ENCODE peak calls at places on chromosomes 1 and 21, in nine cellular contexts. R is neural progenitor cell, A is GM23338, X is heart right ventricle, J is endodermal cell, W is thoracic aorta, T is ovary, F is A549, Y is MM.1S. S is an unnamed sample.

GRCh38 chr1:201628490-201628889 is 89.6 kb downstream of the NAV1 start:
- DNase-seq in R (peak), A (no peak), X (peak), J (no peak), W (no peak), T (no peak), F (no peak), Y (no peak), S (no peak)

GRCh38 chr1:109249654-109250401 is 489 bp downstream of the CELSR2 start:
- DNase-seq in R (peak), A (peak), X (no peak), J (peak), W (no peak), T (no peak), F (no peak), Y (no peak), S (peak)

GRCh38 chr1:201591981-201592380 is 53.1 kb downstream of the NAV1 start:
- DNase-seq in R (no peak), A (peak), X (no peak), J (peak), W (no peak), T (no peak), F (no peak), Y (no peak), S (no peak)

GRCh38 chr1:211378844-211379243 is 52.2 kb downstream of the TRAF5 start:
- DNase-seq in R (no peak), A (no peak), X (no peak), J (no peak), W (no peak), T (no peak), F (no peak), Y (no peak), S (no peak)

GRCh38 chr1:99728494-99729235 is 37.8 kb downstream of the FRRS1 start:
- DNase-seq in R (peak), A (peak), X (peak), J (peak), W (no peak), T (no peak), F (peak), Y (no peak), S (no peak)

GRCh38 chr1:59022199-59022598 is 238.4 kb upstream of the JUN start:
- DNase-seq in R (no peak), A (no peak), X (no peak), J (no peak), W (no peak), T (no peak), F (no peak), Y (no peak), S (no peak)

GRCh38 chr1:170010443-170010842 is 64.1 kb downstream of the KIFAP3 start:
- DNase-seq in R (peak), A (peak), X (peak), J (peak), W (no peak), T (peak), F (peak), Y (peak), S (no peak)

GRCh38 chr1:72357411-72357810 is 75.1 kb upstream of the NEGR1 start:
- DNase-seq in R (no peak), A (no peak), X (no peak), J (no peak), W (no peak), T (no peak), F (no peak), Y (no peak), S (no peak)

GRCh38 chr1:42927920-42928505 is 30.7 kb downstream of the SLC2A1 start:
- DNase-seq in R (no peak), A (no peak), X (no peak), J (peak), W (no peak), T (no peak), F (no peak), Y (no peak), S (no peak)

GRCh38 chr1:44507490-44508396 is 102.7 kb downstream of the RNF220 start:
- DNase-seq in R (peak), A (peak), X (no peak), J (no peak), W (no peak), T (no peak), F (no peak), Y (no peak), S (no peak)

GRCh38 chr1:186958520-186958919 is 129.8 kb downstream of the PLA2G4A start:
- DNase-seq in R (no peak), A (no peak), X (no peak), J (no peak), W (no peak), T (no peak), F (peak), Y (no peak), S (no peak)

GRCh38 chr21:31252091-31252490 is 92.0 kb downstream of the TIAM1 start:
- DNase-seq in R (no peak), A (no peak), X (no peak), J (no peak), W (no peak), T (no peak), F (no peak), Y (no peak), S (no peak)

GRCh38 chr1:170164103-170164763 is 18.5 kb downstream of the NTMT2 start:
- DNase-seq in R (no peak), A (no peak), X (no peak), J (no peak), W (no peak), T (no peak), F (no peak), Y (no peak), S (no peak)

GRCh38 chr21:36200089-36200561 is 43.5 kb downstream of the DOP1B start:
- DNase-seq in R (no peak), A (no peak), X (no peak), J (no peak), W (no peak), T (no peak), F (no peak), Y (no peak), S (peak)

GRCh38 chr1:16920951-16921350 is 780 bp upstream of the CROCC start:
- DNase-seq in R (no peak), A (no peak), X (no peak), J (no peak), W (no peak), T (no peak), F (no peak), Y (no peak), S (no peak)

GRCh38 chr1:226185153-226186036 is 1.1 kb downstream of the ACBD3 start:
- DNase-seq in R (no peak), A (no peak), X (no peak), J (no peak), W (no peak), T (no peak), F (no peak), Y (no peak), S (no peak)

GRCh38 chr1:39632491-39633417 is 6.7 kb downstream of the HEYL start:
- DNase-seq in R (peak), A (peak), X (peak), J (peak), W (no peak), T (peak), F (no peak), Y (no peak), S (peak)

GRCh38 chr1:160374701-160375443 is 8.0 kb downstream of the NHLH1 start:
- DNase-seq in R (peak), A (peak), X (no peak), J (peak), W (no peak), T (no peak), F (no peak), Y (no peak), S (no peak)

GRCh38 chr1:241696172-241696814 is 44.2 kb downstream of the WDR64 start:
- DNase-seq in R (no peak), A (no peak), X (no peak), J (peak), W (no peak), T (no peak), F (no peak), Y (no peak), S (no peak)

GRCh38 chr1:239811211-239811902 is 280.3 kb upstream of the FMN2 start:
- DNase-seq in R (peak), A (peak), X (no peak), J (peak), W (no peak), T (no peak), F (no peak), Y (peak), S (no peak)

GRCh38 chr1:33763406-33763805 is 100.5 kb upstream of the HMGB4 start:
- DNase-seq in R (no peak), A (no peak), X (no peak), J (peak), W (no peak), T (no peak), F (no peak), Y (no peak), S (no peak)

DNA sequence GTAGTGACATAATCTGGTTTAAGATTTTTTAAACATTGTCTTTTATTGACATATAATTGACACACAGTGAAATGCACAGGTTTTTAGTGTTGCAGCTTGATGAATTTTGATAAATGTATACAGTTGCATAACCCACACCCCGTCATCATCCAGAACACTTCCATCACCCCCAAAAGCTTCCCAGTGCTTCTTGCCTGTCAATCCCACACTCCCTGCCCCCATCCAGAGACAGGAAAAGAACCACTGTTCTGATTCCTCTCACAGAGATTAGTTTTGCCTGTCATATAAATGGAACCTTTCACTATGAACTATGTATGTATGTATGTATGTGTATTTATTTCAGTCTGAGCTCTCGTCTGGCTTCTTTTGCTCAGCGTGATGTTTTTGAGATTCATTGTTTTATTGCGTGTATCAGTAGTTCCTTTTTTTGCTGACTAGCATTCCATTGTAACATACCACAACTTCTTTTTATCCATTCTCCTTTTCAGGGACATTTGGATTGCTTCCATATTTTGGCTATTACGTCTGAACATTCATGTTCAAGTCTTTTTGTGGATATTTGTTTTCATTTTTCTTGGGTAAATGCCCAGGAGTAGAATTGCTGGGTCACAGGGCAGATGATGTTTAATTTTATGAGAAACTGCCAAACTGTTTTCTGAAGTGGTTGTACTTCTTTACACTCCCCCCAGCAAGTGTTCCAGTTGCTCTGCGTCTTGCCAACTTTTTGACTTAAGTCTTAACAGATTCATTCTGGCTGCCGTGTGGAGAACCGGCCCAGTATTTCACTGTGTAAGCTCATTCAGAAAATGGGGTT is 8.7 kb downstream of the UBIAD1 start:
- DNase-seq in R (no peak), A (no peak), X (no peak), J (no peak), W (no peak), T (peak), F (no peak), Y (no peak), S (peak)
- H3K27ac ChIP-seq in R (no peak), A (peak), X (peak), J (no peak), W (no peak), T (no peak), F (no peak), Y (no peak), S (peak)

GRCh38 chr1:15680614-15681345 is 3.3 kb upstream of the PLEKHM2 start:
- DNase-seq in R (no peak), A (peak), X (no peak), J (no peak), W (no peak), T (no peak), F (peak), Y (no peak), S (no peak)
- H3K27ac ChIP-seq in R (no peak), A (peak), X (no peak), J (no peak), W (no peak), T (no peak), F (peak), Y (no peak), S (peak)

DNA sequence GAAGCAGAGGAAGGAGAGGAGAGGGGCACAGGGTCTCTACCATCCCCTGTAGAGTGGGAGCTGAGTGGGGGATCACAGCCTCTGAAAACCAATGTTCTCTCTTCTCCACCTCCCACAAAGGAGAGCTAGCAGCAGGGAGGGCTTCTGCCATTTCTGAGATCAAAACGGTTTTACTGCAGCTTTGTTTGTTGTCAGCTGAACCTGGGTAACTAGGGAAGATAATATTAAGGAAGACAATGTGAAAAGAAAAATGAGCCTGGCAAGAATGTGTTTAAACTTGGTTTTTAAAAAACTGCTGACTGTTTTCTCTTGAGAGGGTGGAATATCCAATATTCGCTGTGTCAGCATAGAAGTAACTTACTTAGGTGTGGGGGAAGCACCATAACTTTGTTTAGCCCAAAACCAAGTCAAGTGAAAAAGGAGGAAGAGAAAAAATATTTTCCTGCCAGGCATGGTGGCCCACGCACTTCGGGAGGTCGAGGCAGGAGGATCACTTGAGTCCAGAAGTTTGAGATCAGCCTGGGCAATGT is 35.8 kb upstream of the TDRD10 start:
- DNase-seq in R (no peak), A (no peak), X (no peak), J (peak), W (no peak), T (no peak), F (no peak), Y (peak), S (no peak)
- H3K27ac ChIP-seq in R (no peak), A (no peak), X (no peak), J (no peak), W (no peak), T (peak), F (no peak), Y (no peak), S (no peak)

DNA sequence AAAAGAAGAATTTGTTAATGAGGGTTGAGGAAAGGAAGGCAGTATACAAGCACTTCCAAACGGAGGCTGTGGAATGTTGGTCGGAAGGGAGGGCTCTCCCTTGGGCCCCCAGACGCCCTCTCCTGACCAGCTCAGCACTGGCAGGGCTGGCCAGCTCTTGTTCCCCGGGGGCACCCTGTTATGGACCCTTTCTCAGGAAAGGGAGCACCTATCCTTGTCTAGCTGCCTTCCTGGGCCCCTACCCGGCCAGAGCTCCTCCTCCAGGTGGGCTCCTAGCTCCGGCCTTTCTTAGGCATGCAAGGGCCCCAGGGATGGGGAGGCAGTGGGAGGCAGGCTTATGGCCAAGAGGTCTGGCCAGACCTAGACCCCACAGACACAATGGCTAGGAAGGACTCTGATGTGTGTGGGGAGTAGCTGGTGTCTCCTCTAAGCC is 926 bp downstream of the BLACAT1 start:
- DNase-seq in R (peak), A (peak), X (no peak), J (peak), W (no peak), T (no peak), F (no peak), Y (no peak), S (no peak)
- H3K27ac ChIP-seq in R (peak), A (no peak), X (no peak), J (peak), W (no peak), T (no peak), F (no peak), Y (no peak), S (no peak)

DNA sequence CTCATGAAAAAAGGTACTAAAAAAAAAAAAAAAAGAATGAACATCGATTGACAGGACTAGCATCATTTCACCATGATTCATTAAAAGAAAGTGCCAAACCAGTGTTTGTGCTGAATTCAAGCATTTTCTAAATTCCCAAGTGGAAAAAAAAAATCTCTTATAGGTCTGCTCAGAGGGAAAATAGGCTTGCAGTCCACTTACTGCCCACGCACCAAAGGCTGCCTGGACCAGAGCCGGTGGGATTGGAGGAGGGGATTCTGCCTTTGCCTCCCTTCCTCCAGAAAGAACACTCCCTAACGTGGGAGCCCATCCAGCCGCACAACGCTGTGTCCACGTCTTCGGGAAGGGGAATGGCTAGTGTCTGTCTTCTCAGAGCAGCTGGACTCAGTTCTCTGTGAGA is 5.5 kb upstream of the TRAPPC10 start:
- DNase-seq in R (no peak), A (no peak), X (peak), J (no peak), W (no peak), T (no peak), F (no peak), Y (no peak), S (no peak)
- H3K27ac ChIP-seq in R (no peak), A (no peak), X (peak), J (no peak), W (peak), T (no peak), F (peak), Y (no peak), S (peak)

GRCh38 chr1:235910357-235911299 is 43.9 kb upstream of the LYST start:
- DNase-seq in R (peak), A (peak), X (no peak), J (peak), W (peak), T (no peak), F (peak), Y (no peak), S (peak)
- H3K27ac ChIP-seq in R (no peak), A (no peak), X (no peak), J (peak), W (peak), T (no peak), F (peak), Y (no peak), S (no peak)

GRCh38 chr1:150528997-150529396 is 13.4 kb downstream of the FALEC start:
- DNase-seq in R (no peak), A (no peak), X (no peak), J (no peak), W (no peak), T (no peak), F (no peak), Y (no peak), S (no peak)
- H3K27ac ChIP-seq in R (no peak), A (no peak), X (peak), J (no peak), W (no peak), T (no peak), F (no peak), Y (no peak), S (no peak)

GRCh38 chr1:87472716-87473115 is 144.0 kb downstream of the LMO4 start:
- DNase-seq in R (no peak), A (no peak), X (no peak), J (no peak), W (no peak), T (no peak), F (no peak), Y (no peak), S (no peak)
- H3K27ac ChIP-seq in R (no peak), A (no peak), X (no peak), J (no peak), W (no peak), T (no peak), F (no peak), Y (no peak), S (no peak)

GRCh38 chr1:28437260-28437923 is 67.9 kb downstream of the PHACTR4 start:
- DNase-seq in R (peak), A (no peak), X (no peak), J (peak), W (peak), T (no peak), F (peak), Y (no peak), S (peak)
- H3K27ac ChIP-seq in R (no peak), A (peak), X (peak), J (peak), W (peak), T (peak), F (peak), Y (peak), S (peak)